ENCODE peak calls at places on chromosome 7, in five cellular contexts. Z, P, G, B and H are unnamed samples.

GRCh38 chr7:95766086-95766485 is 6.3 kb upstream of the DYNC1I1 start:
- DNase-seq in G (no peak), B (no peak), Z (no peak), P (no peak), H (peak; percentile 9)

GRCh38 chr7:4269746-4270145 is 412.3 kb upstream of the FOXK1 start:
- DNase-seq in B (no peak), Z (no peak), G (no peak), P (no peak), H (no peak)

GRCh38 chr7:147096629-147097028 is 980.0 kb downstream of the CNTNAP2 start:
- DNase-seq in G (no peak), Z (no peak), P (no peak), B (no peak), H (no peak)

GRCh38 chr7:137670521-137671064 is 176.2 kb downstream of the DGKI start:
- DNase-seq in Z (no peak), B (no peak), G (no peak), P (no peak), H (peak; percentile 90)

GRCh38 chr7:123533929-123534382 is 439 bp downstream of the IQUB start:
- DNase-seq in B (no peak), Z (no peak), G (no peak), P (no peak), H (no peak)

GRCh38 chr7:77537595-77538185 is 595 bp downstream of the PTPN12 start:
- DNase-seq in B (peak; percentile 44), Z (peak; percentile 38), G (peak; percentile 66), P (no peak), H (peak; percentile 53)

GRCh38 chr7:9945131-9945530 is 1028.5 kb upstream of the PHF14 start:
- DNase-seq in Z (no peak), G (no peak), P (no peak), B (no peak), H (no peak)

GRCh38 chr7:376306-376969 is 86.5 kb downstream of the FOXL3 start:
- DNase-seq in B (no peak), G (no peak), Z (peak; percentile 10), P (no peak), H (no peak)

GRCh38 chr7:37408885-37409248 is 39.8 kb downstream of the ELMO1 start:
- DNase-seq in B (no peak), G (no peak), P (no peak), Z (no peak), H (no peak)

GRCh38 chr7:29379551-29379950 is 184.1 kb upstream of the PRR15 start:
- DNase-seq in G (no peak), B (no peak), Z (no peak), P (no peak), H (no peak)
- TF ChIP-seq CTCF in G (no peak), B (no peak), Z (no peak), P (no peak), H (no peak)

DNA sequence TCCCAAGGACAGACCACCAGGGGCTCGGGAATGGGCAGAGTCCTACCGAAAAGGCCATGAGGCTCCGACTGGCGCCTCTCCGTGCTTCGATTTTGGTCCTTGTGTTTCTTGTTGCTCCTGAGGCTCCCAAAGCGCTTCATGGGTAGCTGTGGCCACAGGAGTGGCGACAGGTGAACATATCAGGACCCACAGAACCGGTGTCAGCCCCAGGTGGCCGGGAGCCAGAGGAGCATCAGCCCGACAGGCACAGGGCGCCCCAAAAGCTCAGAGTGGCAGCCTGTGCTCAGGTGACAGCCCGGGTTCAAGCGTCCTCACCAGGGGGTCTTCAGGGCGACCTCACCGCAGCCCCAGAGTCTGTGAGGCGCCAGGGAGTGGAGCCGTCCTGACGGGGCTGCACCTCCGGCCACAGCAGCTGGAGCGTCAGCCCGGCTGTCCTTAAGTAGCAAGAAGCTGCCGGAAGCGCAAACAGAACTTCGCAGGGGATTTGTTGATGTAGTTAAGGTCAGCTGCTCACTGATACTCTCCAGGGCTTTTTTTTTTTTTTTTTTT is 141.0 kb downstream of the PRKAG2 start:
- DNase-seq in B (no peak), P (no peak), Z (no peak), G (no peak), H (no peak)
- TF ChIP-seq CTCF in B (no peak), P (no peak), Z (no peak), G (no peak), H (no peak)

DNA sequence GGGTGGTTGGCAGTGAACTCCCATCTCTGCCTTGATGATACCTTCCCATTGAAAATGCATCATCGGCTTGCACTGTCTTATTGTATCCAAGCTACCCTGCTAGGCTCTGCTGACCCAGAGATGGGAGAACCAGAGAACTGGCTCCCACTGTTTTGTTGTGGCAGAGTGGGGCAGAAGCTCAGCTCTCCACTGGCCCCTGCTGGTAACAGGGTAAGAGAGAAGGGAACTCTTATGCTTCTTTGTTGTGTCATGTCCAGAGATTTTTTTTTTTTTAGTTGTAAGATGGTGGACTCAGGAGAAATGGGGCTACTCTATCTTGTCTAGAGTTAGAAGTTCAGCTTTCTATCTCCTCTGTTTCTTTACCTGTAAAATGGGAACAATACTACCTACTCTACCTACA is 100.5 kb upstream of the SDK1 start:
- DNase-seq in B (peak; percentile 9), Z (no peak), G (peak; percentile 39), P (peak; percentile 12), H (peak; percentile 71)
- TF ChIP-seq CTCF in B (no peak), Z (no peak), G (peak; percentile 85), P (peak; percentile 58), H (peak; percentile 50)

GRCh38 chr7:30755384-30756154 is 3.6 kb downstream of the INMT start:
- DNase-seq in P (no peak), B (peak; percentile 61), Z (peak; percentile 57), G (no peak), H (no peak)
- TF ChIP-seq CTCF in P (no peak), B (no peak), Z (no peak), G (peak; percentile 4), H (no peak)

DNA sequence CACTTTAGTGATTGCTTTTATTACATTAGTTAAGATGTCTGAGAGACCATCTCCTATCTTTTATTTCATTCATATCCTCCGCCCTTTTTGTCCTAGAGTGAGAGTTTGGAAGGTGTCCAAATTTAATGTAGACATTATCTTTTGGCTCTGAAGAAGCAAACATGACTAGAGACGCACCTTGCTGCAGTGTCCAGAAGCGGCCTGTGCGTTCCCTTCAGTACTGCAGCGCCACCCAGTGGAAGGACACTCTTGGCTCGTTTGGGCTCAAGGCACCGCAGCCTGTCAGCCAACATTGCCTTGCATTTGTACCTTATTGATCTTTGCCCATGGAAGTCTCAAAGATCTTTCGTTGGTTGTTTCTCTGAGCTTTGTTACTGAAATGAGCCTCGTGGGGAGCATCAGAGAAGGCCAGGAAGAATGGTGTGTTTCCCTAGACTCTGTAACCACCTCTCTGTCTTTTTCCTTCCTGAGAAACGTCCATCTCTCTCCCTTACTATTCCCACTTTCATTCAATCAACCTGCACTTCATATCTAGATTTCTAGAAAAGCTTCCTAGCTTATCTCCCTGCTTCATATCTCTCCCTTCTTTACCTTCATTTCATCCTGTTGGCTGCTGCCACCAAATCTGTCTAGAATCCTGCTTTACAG is 10.4 kb upstream of the CLCN1 start:
- DNase-seq in B (peak; percentile 77), Z (peak; percentile 53), G (peak; percentile 48), P (peak; percentile 44), H (peak; percentile 70)
- TF ChIP-seq CTCF in B (peak; percentile 71), Z (peak; percentile 53), G (peak; percentile 79), P (peak; percentile 92), H (peak; percentile 50)

GRCh38 chr7:115475774-115476407 is 554.0 kb downstream of the MDFIC start:
- DNase-seq in P (no peak), G (peak; percentile 40), Z (no peak), B (no peak), H (no peak)
- TF ChIP-seq CTCF in P (no peak), G (peak; percentile 19), Z (no peak), B (no peak), H (no peak)

GRCh38 chr7:27171636-27172387 is 2.3 kb downstream of the HOXA10 start:
- DNase-seq in Z (peak; percentile 24), P (no peak), B (no peak), G (no peak), H (peak; percentile 60)
- TF ChIP-seq CTCF in Z (no peak), P (no peak), B (no peak), G (no peak), H (no peak)

GRCh38 chr7:98617051-98617959 is at the start of gene NPTX2:
- DNase-seq in B (peak; percentile 78), G (peak; percentile 58), P (no peak), Z (no peak), H (no peak)
- TF ChIP-seq CTCF in B (no peak), G (no peak), P (no peak), Z (peak; percentile 36), H (no peak)

DNA sequence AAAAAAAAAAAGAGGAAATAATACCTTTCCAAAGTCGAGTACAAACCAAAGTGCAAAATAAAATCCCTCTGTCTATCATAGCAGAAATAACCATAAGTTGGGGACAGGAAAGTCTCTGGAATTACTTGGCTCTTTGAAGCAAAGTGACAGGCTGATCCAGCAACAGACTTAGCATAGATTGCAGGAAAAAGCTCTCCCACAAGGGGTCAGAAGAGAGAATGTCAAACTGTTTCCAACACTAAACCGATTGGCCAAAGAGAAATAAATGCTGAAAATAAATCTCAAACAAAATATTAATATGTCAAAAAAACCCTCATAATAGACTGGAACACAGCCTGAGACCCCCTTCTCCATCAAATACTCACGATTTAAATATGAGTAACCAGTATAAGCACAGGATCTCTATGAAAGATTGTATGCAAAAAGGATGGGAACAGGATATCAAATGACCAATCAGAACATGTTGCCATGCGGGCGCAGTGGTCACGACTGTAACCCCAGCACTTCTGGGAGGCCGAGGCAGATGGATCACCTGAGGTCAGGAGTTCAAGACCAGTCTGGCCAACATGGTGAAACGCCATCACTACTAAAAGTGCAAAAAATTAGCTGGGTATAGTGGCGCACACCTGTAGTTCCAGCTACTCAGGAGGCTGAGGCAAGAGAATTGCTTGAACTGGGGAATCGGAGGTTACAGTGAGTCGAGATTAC is 1000.7 kb upstream of the LRRN3 start:
- DNase-seq in G (no peak), Z (no peak), P (peak; percentile 38), B (peak; percentile 46), H (peak; percentile 56)
- TF ChIP-seq CTCF in G (peak; percentile 17), Z (no peak), P (peak; percentile 65), B (peak; percentile 50), H (peak; percentile 60)